ENCODE peak calls at places on chromosomes 6 and 20, in six cellular contexts. A is IMR-90, I is transverse colon, N is prostate gland, G is uterus, J is Peyer's patch. B is an unnamed sample. For H3K36me3 and H3K4me1, the result is how much of the 10 kb centered on the place peaks cover.

GRCh38 chr6:137247724-137248123 is 28.5 kb upstream of the IFNGR1 start:
- DNase-seq in G (no peak), J (no peak), A (no peak), I (no peak), N (no peak), B (no peak)

GRCh38 chr6:166772518-166772917 is 145.5 kb upstream of the RPS6KA2 start:
- DNase-seq in G (no peak), J (no peak), I (no peak), A (no peak), N (no peak), B (no peak)

GRCh38 chr20:5171074-5171789 is 44.4 kb downstream of the CDS2 start:
- DNase-seq in A (no peak), J (no peak), G (peak), I (no peak), N (no peak), B (no peak)

GRCh38 chr6:112574190-112574589 is 227.1 kb downstream of the RFPL4B start:
- DNase-seq in A (no peak), N (no peak), J (no peak), I (no peak), G (no peak), B (no peak)

GRCh38 chr6:16265351-16266341 is 27.3 kb downstream of the GMPR start:
- DNase-seq in I (no peak), A (no peak), J (no peak), N (no peak), G (no peak), B (no peak)

GRCh38 chr20:17624551-17625245 is 54.8 kb downstream of the DSTN start:
- DNase-seq in I (no peak), J (peak), A (no peak), G (peak), N (no peak), B (no peak)

GRCh38 chr6:40398810-40399477 is 188.2 kb downstream of the LRFN2 start:
- DNase-seq in N (no peak), I (no peak), J (no peak), G (no peak), A (no peak), B (peak)

GRCh38 chr20:1423625-1424106 is 30.8 kb upstream of the FKBP1A start:
- DNase-seq in G (no peak), J (peak), I (peak), N (peak), A (peak), B (no peak)

GRCh38 chr20:57322476-57322875 is 7.1 kb upstream of the SPO11 start:
- DNase-seq in A (no peak), N (no peak), J (no peak), I (no peak), G (no peak), B (no peak)

GRCh38 chr6:90610291-90610670 is 23.4 kb upstream of the MAP3K7 start:
- DNase-seq in G (no peak), A (no peak), J (no peak), N (no peak), I (no peak), B (no peak)

GRCh38 chr20:32116079-32116521 is 6.6 kb downstream of the TM9SF4 start:
- DNase-seq in G (no peak), I (no peak), N (no peak), A (peak), J (no peak), B (no peak)

GRCh38 chr6:134063121-134063965 is 10.9 kb upstream of the SLC2A12 start:
- DNase-seq in G (no peak), N (no peak), A (peak), J (no peak), I (no peak), B (no peak)

GRCh38 chr6:149190228-149190831 is 127.2 kb upstream of the TAB2 start:
- DNase-seq in A (peak), J (peak), G (no peak), I (peak), N (peak), B (peak)

GRCh38 chr6:97246842-97247241 is 36.2 kb downstream of the MMS22L start:
- DNase-seq in J (no peak), A (no peak), G (no peak), I (no peak), N (no peak), B (no peak)

GRCh38 chr20:16821211-16822089 is 73.3 kb downstream of the OTOR start:
- DNase-seq in J (no peak), A (peak), N (no peak), I (peak), G (no peak), B (peak)

GRCh38 chr6:484086-484728 is 92.7 kb downstream of the IRF4 start:
- DNase-seq in N (no peak), A (peak), J (no peak), I (no peak), G (no peak), B (no peak)

GRCh38 chr20:2301164-2301622 is 5.4 kb downstream of the TGM3 start:
- DNase-seq in I (peak), A (no peak), G (no peak), N (no peak), J (peak), B (no peak)

GRCh38 chr6:29696147-29697129 is 15.5 kb upstream of the ZFP57 start:
- DNase-seq in I (no peak), A (no peak), N (no peak), G (no peak), J (no peak), B (peak)

GRCh38 chr6:84953401-84953800 is 189.0 kb upstream of the TBX18 start:
- DNase-seq in I (no peak), J (no peak), N (no peak), G (no peak), A (no peak), B (no peak)

GRCh38 chr6:67606905-67607828 is 1027.9 kb upstream of the ADGRB3 start:
- DNase-seq in A (peak), G (no peak), I (no peak), N (no peak), J (no peak), B (no peak)

GRCh38 chr6:147909645-147910044 is 401.2 kb downstream of the SAMD5 start:
- DNase-seq in J (no peak), I (no peak), N (no peak), A (peak), G (no peak), B (no peak)

GRCh38 chr6:41636803-41637178 is 1.5 kb upstream of the MDFI start:
- DNase-seq in I (peak), G (no peak), J (peak), N (peak), A (no peak), B (peak)

GRCh38 chr20:40588891-40589290 is 100.1 kb downstream of the MAFB start:
- DNase-seq in G (no peak), I (no peak), N (no peak), J (no peak), A (no peak), B (no peak)

GRCh38 chr6:2939315-2940009 is 31.9 kb downstream of the SERPINB6 start:
- DNase-seq in A (no peak), G (no peak), N (no peak), J (peak), I (no peak), B (peak)

GRCh38 chr6:140436023-140436811 is 1061.8 kb upstream of the CITED2 start:
- DNase-seq in A (peak), I (no peak), N (no peak), J (no peak), G (no peak), B (peak)

GRCh38 chr6:89145461-89145961 is 344 bp upstream of the PM20D2 start:
- DNase-seq in I (no peak), N (peak), G (no peak), A (peak), J (peak), B (no peak)

GRCh38 chr6:139540276-139540675 is 165.8 kb upstream of the CITED2 start:
- DNase-seq in I (peak), J (peak), G (no peak), N (no peak), A (peak), B (no peak)

GRCh38 chr6:26576929-26577719 is 19.6 kb upstream of the ABT1 start:
- DNase-seq in N (no peak), J (peak), G (peak), I (no peak), A (peak), B (peak)

GRCh38 chr20:36462440-36463211 is 78.7 kb upstream of the MYL9 start:
- DNase-seq in N (peak), J (peak), A (peak), I (peak), G (peak), B (peak)
- TF ChIP-seq POLR2A in N (no peak), J (no peak), A (peak), I (peak), G (peak), B (peak)

GRCh38 chr6:116036885-116037284 is 23.8 kb downstream of the FRK start:
- DNase-seq in N (no peak), G (no peak), I (no peak), A (no peak), J (no peak), B (no peak)
- H3K36me3 ChIP-seq in N (under half), G (under half), I (under half), A (under half), J (under half), B (under half)

GRCh38 chr6:13427838-13428527 is 59.4 kb downstream of the GFOD1 start:
- DNase-seq in I (peak), G (no peak), J (peak), A (no peak), N (no peak), B (peak)
- H3K4me1 ChIP-seq in I (under half), G (under half), J (under half), A (under half), N (under half), B (under half)

GRCh38 chr6:153002613-153003293 is at the start of gene MTRF1L:
- DNase-seq in J (peak), A (peak), G (peak), I (peak), N (peak), B (peak)
- TF ChIP-seq POLR2A in J (peak), A (peak), G (peak), I (peak), N (peak), B (peak)

GRCh38 chr6:37276916-37277509 is 19.1 kb upstream of the TMEM217 start:
- DNase-seq in G (no peak), J (peak), I (no peak), A (no peak), N (no peak), B (no peak)
- H3K36me3 ChIP-seq in G (under half), J (under half), I (under half), A (under half), N (under half), B (under half)